ENCODE peak calls at places on chromosomes 3 and 15, in seven cellular contexts. One of them, this sample, is unnamed.

GRCh38 chr3:15452961-15453360 is 25.6 kb downstream of the EAF1 start:
- DNase-seq in astrocyte of the spinal cord: no peak
- DNase-seq in lower lobe of right lung: no peak
- DNase-seq in HFFc6: no peak
- DNase-seq in heart right ventricle: no peak
- DNase-seq in PC-9: no peak
- DNase-seq in AG04450: no peak
- DNase-seq in this sample: no peak

GRCh38 chr15:67063689-67064606 is 1.5 kb upstream of the SMAD3 start:
- DNase-seq in astrocyte of the spinal cord: peak
- DNase-seq in lower lobe of right lung: peak
- DNase-seq in HFFc6: no peak
- DNase-seq in heart right ventricle: no peak
- DNase-seq in PC-9: peak
- DNase-seq in AG04450: no peak
- DNase-seq in this sample: no peak

GRCh38 chr15:49902791-49903481 is 216.1 kb downstream of the ATP8B4 start:
- DNase-seq in astrocyte of the spinal cord: peak
- DNase-seq in lower lobe of right lung: no peak
- DNase-seq in HFFc6: peak
- DNase-seq in heart right ventricle: peak
- DNase-seq in PC-9: no peak
- DNase-seq in AG04450: no peak
- DNase-seq in this sample: no peak

GRCh38 chr3:31408720-31409119 is 124.0 kb upstream of the STT3B start:
- DNase-seq in astrocyte of the spinal cord: no peak
- DNase-seq in lower lobe of right lung: no peak
- DNase-seq in HFFc6: no peak
- DNase-seq in heart right ventricle: no peak
- DNase-seq in PC-9: no peak
- DNase-seq in AG04450: no peak
- DNase-seq in this sample: no peak

GRCh38 chr3:146223401-146224373 is 27.2 kb downstream of the PLSCR4 start:
- DNase-seq in astrocyte of the spinal cord: peak
- DNase-seq in lower lobe of right lung: no peak
- DNase-seq in HFFc6: no peak
- DNase-seq in heart right ventricle: no peak
- DNase-seq in PC-9: no peak
- DNase-seq in AG04450: no peak
- DNase-seq in this sample: no peak

GRCh38 chr15:81957698-81958097 is 88.1 kb downstream of the MEX3B start:
- DNase-seq in astrocyte of the spinal cord: no peak
- DNase-seq in lower lobe of right lung: no peak
- DNase-seq in HFFc6: no peak
- DNase-seq in heart right ventricle: no peak
- DNase-seq in PC-9: no peak
- DNase-seq in AG04450: no peak
- DNase-seq in this sample: no peak

GRCh38 chr15:54620916-54621315 is 575.8 kb downstream of the RSL24D1 start:
- DNase-seq in astrocyte of the spinal cord: no peak
- DNase-seq in lower lobe of right lung: no peak
- DNase-seq in HFFc6: no peak
- DNase-seq in heart right ventricle: no peak
- DNase-seq in PC-9: no peak
- DNase-seq in AG04450: no peak
- DNase-seq in this sample: no peak

GRCh38 chr3:99907959-99908544 is 90.4 kb downstream of the CMSS1 start:
- DNase-seq in astrocyte of the spinal cord: no peak
- DNase-seq in lower lobe of right lung: no peak
- DNase-seq in HFFc6: no peak
- DNase-seq in heart right ventricle: no peak
- DNase-seq in PC-9: no peak
- DNase-seq in AG04450: no peak
- DNase-seq in this sample: no peak

GRCh38 chr15:74866090-74866489 is 7.1 kb downstream of the SCAMP2 start:
- DNase-seq in astrocyte of the spinal cord: peak
- DNase-seq in lower lobe of right lung: no peak
- DNase-seq in HFFc6: peak
- DNase-seq in heart right ventricle: no peak
- DNase-seq in PC-9: peak
- DNase-seq in AG04450: peak
- DNase-seq in this sample: no peak

GRCh38 chr3:129161860-129162271 is 1.0 kb upstream of the ISY1 start:
- DNase-seq in astrocyte of the spinal cord: no peak
- DNase-seq in lower lobe of right lung: no peak
- DNase-seq in HFFc6: peak
- DNase-seq in heart right ventricle: no peak
- DNase-seq in PC-9: peak
- DNase-seq in AG04450: no peak
- DNase-seq in this sample: no peak

GRCh38 chr15:42670441-42670840 is 66.5 kb downstream of the CDAN1 start:
- DNase-seq in astrocyte of the spinal cord: no peak
- DNase-seq in lower lobe of right lung: no peak
- DNase-seq in HFFc6: no peak
- DNase-seq in heart right ventricle: no peak
- DNase-seq in PC-9: no peak
- DNase-seq in AG04450: no peak
- DNase-seq in this sample: no peak

GRCh38 chr3:52277071-52277964 is 1.1 kb downstream of the WDR82 start:
- DNase-seq in astrocyte of the spinal cord: peak
- DNase-seq in lower lobe of right lung: peak
- DNase-seq in HFFc6: peak
- DNase-seq in heart right ventricle: peak
- DNase-seq in PC-9: peak
- DNase-seq in AG04450: peak
- DNase-seq in this sample: peak

GRCh38 chr15:48406911-48407310 is 75.7 kb downstream of the DUT start:
- DNase-seq in astrocyte of the spinal cord: no peak
- DNase-seq in lower lobe of right lung: no peak
- DNase-seq in HFFc6: no peak
- DNase-seq in heart right ventricle: no peak
- DNase-seq in PC-9: no peak
- DNase-seq in AG04450: no peak
- DNase-seq in this sample: no peak

GRCh38 chr15:49741721-49742120 is 120.9 kb downstream of the DTWD1 start:
- DNase-seq in astrocyte of the spinal cord: no peak
- DNase-seq in lower lobe of right lung: no peak
- DNase-seq in HFFc6: no peak
- DNase-seq in heart right ventricle: no peak
- DNase-seq in PC-9: no peak
- DNase-seq in AG04450: no peak
- DNase-seq in this sample: no peak

GRCh38 chr15:64857421-64857820 is 15.7 kb downstream of the PLEKHO2 start:
- DNase-seq in astrocyte of the spinal cord: peak
- DNase-seq in lower lobe of right lung: no peak
- DNase-seq in HFFc6: peak
- DNase-seq in heart right ventricle: no peak
- DNase-seq in PC-9: peak
- DNase-seq in AG04450: no peak
- DNase-seq in this sample: no peak

GRCh38 chr3:127104586-127104985 is 88.3 kb upstream of the PRR23E start:
- DNase-seq in astrocyte of the spinal cord: no peak
- DNase-seq in lower lobe of right lung: no peak
- DNase-seq in HFFc6: no peak
- DNase-seq in heart right ventricle: no peak
- DNase-seq in PC-9: no peak
- DNase-seq in AG04450: no peak
- DNase-seq in this sample: no peak

GRCh38 chr3:196268270-196269163 is 19.0 kb downstream of the PCYT1A start:
- DNase-seq in astrocyte of the spinal cord: peak
- DNase-seq in lower lobe of right lung: no peak
- DNase-seq in HFFc6: peak
- DNase-seq in heart right ventricle: no peak
- DNase-seq in PC-9: peak
- DNase-seq in AG04450: no peak
- DNase-seq in this sample: no peak

GRCh38 chr15:85318048-85318731 is 62.2 kb upstream of the AKAP13 start:
- DNase-seq in astrocyte of the spinal cord: peak
- DNase-seq in lower lobe of right lung: no peak
- DNase-seq in HFFc6: peak
- DNase-seq in heart right ventricle: no peak
- DNase-seq in PC-9: peak
- DNase-seq in AG04450: peak
- DNase-seq in this sample: no peak

GRCh38 chr3:188049890-188050530 is 103.9 kb upstream of the LPP start:
- DNase-seq in astrocyte of the spinal cord: no peak
- DNase-seq in lower lobe of right lung: no peak
- DNase-seq in HFFc6: no peak
- DNase-seq in heart right ventricle: no peak
- DNase-seq in PC-9: no peak
- DNase-seq in AG04450: no peak
- DNase-seq in this sample: no peak

DNA sequence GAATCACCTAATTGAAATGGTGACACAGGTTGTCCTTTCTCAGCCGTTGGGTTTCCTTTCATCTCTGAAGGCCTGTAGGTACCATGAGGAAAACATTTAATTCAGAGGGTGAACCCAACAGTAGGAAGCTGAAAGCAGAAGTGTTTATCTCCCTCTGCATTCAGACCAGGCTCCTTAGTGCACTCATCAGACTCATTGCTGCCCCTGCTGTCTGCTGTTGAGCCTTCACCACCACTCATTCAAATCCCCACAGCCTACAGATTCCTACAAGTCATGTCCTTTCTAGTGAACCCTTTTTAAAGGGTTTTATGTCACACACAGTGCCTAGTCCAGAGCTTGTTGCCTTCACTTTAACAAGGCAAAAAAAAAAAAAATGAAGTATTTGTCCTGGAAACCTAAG is 13.4 kb downstream of the WDR48 start:
- DNase-seq in astrocyte of the spinal cord: peak
- DNase-seq in lower lobe of right lung: no peak
- DNase-seq in HFFc6: peak
- DNase-seq in heart right ventricle: no peak
- DNase-seq in PC-9: no peak
- DNase-seq in AG04450: no peak
- DNase-seq in this sample: no peak
- TF ChIP-seq CTCF in astrocyte of the spinal cord: peak
- TF ChIP-seq CTCF in lower lobe of right lung: peak
- TF ChIP-seq CTCF in HFFc6: peak
- TF ChIP-seq CTCF in heart right ventricle: peak
- TF ChIP-seq CTCF in PC-9: no peak
- TF ChIP-seq CTCF in AG04450: peak
- TF ChIP-seq CTCF in this sample: no peak

DNA sequence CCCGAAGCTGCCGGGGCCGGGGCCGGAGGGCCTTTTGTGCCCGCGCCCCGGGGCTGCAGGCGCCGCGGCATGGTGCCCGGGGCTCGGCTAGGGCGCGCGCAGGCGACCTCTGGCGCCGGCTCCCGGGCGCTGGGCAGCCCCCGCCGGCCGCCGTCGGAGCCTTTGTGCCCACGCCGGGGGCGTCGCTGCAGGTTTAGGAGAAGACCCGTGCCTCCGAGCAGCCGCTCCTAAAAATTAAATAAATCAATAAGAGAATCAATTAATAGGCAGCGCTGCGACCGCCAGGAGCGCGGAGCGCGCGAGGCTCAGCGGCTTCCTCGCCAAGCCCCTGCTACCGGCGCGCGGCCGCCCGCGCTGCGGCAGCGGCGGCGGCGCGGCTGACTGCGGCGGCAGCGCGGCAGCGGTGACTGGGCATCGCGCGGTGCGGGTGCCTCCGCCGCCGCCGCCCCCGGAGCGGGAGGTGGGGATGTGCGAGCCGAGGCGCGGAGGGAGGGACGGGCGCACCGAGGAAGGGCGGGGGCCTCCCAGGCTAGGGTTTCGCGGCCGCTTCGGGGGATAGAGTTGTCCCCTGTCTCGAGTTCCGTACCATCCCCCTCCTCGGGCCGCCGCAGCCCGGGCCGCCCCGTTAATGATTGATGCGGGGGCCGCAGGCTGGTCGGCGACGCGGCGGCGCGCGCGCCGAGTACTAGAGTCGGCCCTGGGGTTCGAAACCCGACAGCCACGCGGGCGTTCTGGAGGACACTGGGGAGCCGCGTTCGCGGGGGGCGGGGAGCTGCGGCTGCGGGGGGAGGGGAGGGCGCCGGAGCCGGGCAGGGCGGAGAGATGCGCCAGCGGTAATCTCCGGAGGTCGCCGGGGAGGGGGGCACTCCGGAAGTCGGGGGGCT is at the start of gene PAQR9:
- DNase-seq in astrocyte of the spinal cord: no peak
- DNase-seq in lower lobe of right lung: no peak
- DNase-seq in HFFc6: no peak
- DNase-seq in heart right ventricle: no peak
- DNase-seq in PC-9: peak
- DNase-seq in AG04450: no peak
- DNase-seq in this sample: no peak
- TF ChIP-seq CTCF in astrocyte of the spinal cord: no peak
- TF ChIP-seq CTCF in lower lobe of right lung: no peak
- TF ChIP-seq CTCF in HFFc6: no peak
- TF ChIP-seq CTCF in heart right ventricle: no peak
- TF ChIP-seq CTCF in PC-9: no peak
- TF ChIP-seq CTCF in AG04450: no peak
- TF ChIP-seq CTCF in this sample: no peak

GRCh38 chr15:31977812-31978662 is 52.3 kb upstream of the CHRNA7 start:
- DNase-seq in astrocyte of the spinal cord: peak
- DNase-seq in lower lobe of right lung: no peak
- DNase-seq in HFFc6: peak
- DNase-seq in heart right ventricle: peak
- DNase-seq in PC-9: peak
- DNase-seq in AG04450: no peak
- DNase-seq in this sample: peak
- TF ChIP-seq CTCF in astrocyte of the spinal cord: peak
- TF ChIP-seq CTCF in lower lobe of right lung: peak
- TF ChIP-seq CTCF in HFFc6: peak
- TF ChIP-seq CTCF in heart right ventricle: peak
- TF ChIP-seq CTCF in PC-9: peak
- TF ChIP-seq CTCF in AG04450: peak
- TF ChIP-seq CTCF in this sample: peak

DNA sequence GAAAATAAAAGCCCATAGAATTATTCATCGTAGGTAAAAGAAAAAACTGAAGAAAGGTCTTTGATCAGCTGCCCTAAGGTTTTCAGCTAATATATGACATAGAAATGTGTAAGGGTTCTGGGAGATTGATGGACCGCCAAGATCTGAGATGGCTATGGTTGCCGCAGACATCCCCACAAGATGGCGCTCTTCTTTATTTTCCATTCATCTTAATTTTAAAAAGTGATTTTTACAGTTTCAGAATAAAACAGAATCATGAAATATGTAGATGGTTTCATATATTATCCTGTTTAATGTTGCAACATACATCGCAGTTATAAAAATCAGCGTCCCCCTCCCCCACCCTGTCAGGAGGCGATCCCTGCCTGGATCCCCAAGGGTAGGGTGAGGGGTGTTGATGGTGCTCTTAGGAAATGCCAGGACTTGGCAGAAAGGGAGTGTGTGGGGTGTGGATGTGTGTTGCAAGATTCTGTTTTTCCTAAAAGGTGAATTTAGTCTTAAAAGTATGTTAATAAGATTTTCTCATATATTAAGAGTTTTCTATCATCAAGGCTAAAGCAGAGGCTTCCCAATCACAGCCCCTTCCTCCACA is 68.8 kb downstream of the ANXA2 start:
- DNase-seq in astrocyte of the spinal cord: peak
- DNase-seq in lower lobe of right lung: no peak
- DNase-seq in HFFc6: no peak
- DNase-seq in heart right ventricle: no peak
- DNase-seq in PC-9: no peak
- DNase-seq in AG04450: no peak
- DNase-seq in this sample: no peak
- TF ChIP-seq CTCF in astrocyte of the spinal cord: peak
- TF ChIP-seq CTCF in lower lobe of right lung: peak
- TF ChIP-seq CTCF in HFFc6: peak
- TF ChIP-seq CTCF in heart right ventricle: peak
- TF ChIP-seq CTCF in PC-9: peak
- TF ChIP-seq CTCF in AG04450: peak
- TF ChIP-seq CTCF in this sample: no peak

GRCh38 chr15:71752604-71753289 is 57.6 kb upstream of the NR2E3 start:
- DNase-seq in astrocyte of the spinal cord: peak
- DNase-seq in lower lobe of right lung: no peak
- DNase-seq in HFFc6: peak
- DNase-seq in heart right ventricle: no peak
- DNase-seq in PC-9: peak
- DNase-seq in AG04450: peak
- DNase-seq in this sample: no peak
- TF ChIP-seq CTCF in astrocyte of the spinal cord: peak
- TF ChIP-seq CTCF in lower lobe of right lung: peak
- TF ChIP-seq CTCF in HFFc6: peak
- TF ChIP-seq CTCF in heart right ventricle: peak
- TF ChIP-seq CTCF in PC-9: no peak
- TF ChIP-seq CTCF in AG04450: peak
- TF ChIP-seq CTCF in this sample: peak